ENCODE peak calls at places on chromosomes 12 and 14, in five cellular contexts. B, C, F, S and U are unnamed samples.

GRCh38 chr12:49983892-49984291 is 11.1 kb downstream of the AQP6 start:
- DNase-seq in B (peak), C (no peak), F (no peak), S (no peak), U (no peak)

GRCh38 chr14:81402123-81402495 is 2.0 kb upstream of the STON2 start:
- DNase-seq in B (peak), C (no peak), F (no peak), S (no peak), U (no peak)

GRCh38 chr14:105439710-105440553 is 20.3 kb downstream of the MTA1 start:
- DNase-seq in B (no peak), C (no peak), F (no peak), S (no peak), U (no peak)

GRCh38 chr12:39713552-39713951 is 93.9 kb upstream of the ABCD2 start:
- DNase-seq in B (no peak), C (no peak), F (no peak), S (no peak), U (no peak)

GRCh38 chr14:64195194-64195593 is 99.0 kb downstream of the ESR2 start:
- DNase-seq in B (no peak), C (no peak), F (peak), S (no peak), U (no peak)

GRCh38 chr12:114404451-114405198 is 1.3 kb downstream of the TBX5 start:
- DNase-seq in B (no peak), C (no peak), F (no peak), S (no peak), U (no peak)

GRCh38 chr12:15936751-15937150 is 25.6 kb downstream of the DERA start:
- DNase-seq in B (no peak), C (no peak), F (no peak), S (no peak), U (no peak)

GRCh38 chr12:107598906-107599305 is 86.7 kb upstream of the PWP1 start:
- DNase-seq in B (no peak), C (no peak), F (no peak), S (no peak), U (no peak)

GRCh38 chr12:132285991-132286681 is 43.3 kb downstream of the GALNT9 start:
- DNase-seq in B (no peak), C (peak), F (no peak), S (no peak), U (no peak)

GRCh38 chr14:98953544-98954346 is 318.3 kb downstream of the BCL11B start:
- DNase-seq in B (no peak), C (no peak), F (no peak), S (no peak), U (no peak)

GRCh38 chr12:57846577-57847319 is at the start of gene CTDSP2:
- DNase-seq in B (peak), C (peak), F (peak), S (peak), U (peak)

GRCh38 chr12:57850924-57851323 is 4.4 kb upstream of the CTDSP2 start:
- DNase-seq in B (no peak), C (no peak), F (no peak), S (no peak), U (no peak)

GRCh38 chr12:57848208-57848607 is 1.7 kb upstream of the CTDSP2 start:
- DNase-seq in B (no peak), C (no peak), F (no peak), S (no peak), U (no peak)

GRCh38 chr12:57851552-57852186 is 5.1 kb upstream of the CTDSP2 start:
- DNase-seq in B (no peak), C (no peak), F (no peak), S (no peak), U (no peak)

DNA sequence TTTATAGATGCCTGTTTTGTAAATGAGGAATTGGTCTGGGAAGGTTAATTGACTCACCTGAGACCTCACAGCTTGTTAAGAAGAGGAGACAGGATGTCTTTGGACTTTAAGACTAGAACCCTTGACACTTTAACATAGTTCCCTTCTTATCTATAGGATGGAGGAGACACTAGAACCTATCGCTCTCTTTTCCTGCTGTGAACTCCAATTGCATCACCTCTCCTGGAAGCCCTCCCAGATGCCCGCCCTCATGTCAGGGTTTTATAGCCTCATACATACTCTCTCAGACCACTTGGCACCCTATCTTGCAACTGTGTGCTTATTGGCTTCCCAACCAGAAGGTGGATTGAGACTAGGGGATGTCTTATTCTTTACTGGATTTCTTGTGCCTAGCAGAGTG is 2.5 kb upstream of the CTDSP2 start:
- DNase-seq in B (no peak), C (no peak), F (no peak), S (no peak), U (no peak)
- TF ChIP-seq SRF in B (no peak), C (no peak), F (no peak), S (no peak), U (no peak)

GRCh38 chr12:126937431-126937830 is 1329.5 kb upstream of the TMEM132C start:
- DNase-seq in B (no peak), C (no peak), F (no peak), S (no peak), U (no peak)
- TF ChIP-seq SRF in B (no peak), C (no peak), F (no peak), S (no peak), U (no peak)

DNA sequence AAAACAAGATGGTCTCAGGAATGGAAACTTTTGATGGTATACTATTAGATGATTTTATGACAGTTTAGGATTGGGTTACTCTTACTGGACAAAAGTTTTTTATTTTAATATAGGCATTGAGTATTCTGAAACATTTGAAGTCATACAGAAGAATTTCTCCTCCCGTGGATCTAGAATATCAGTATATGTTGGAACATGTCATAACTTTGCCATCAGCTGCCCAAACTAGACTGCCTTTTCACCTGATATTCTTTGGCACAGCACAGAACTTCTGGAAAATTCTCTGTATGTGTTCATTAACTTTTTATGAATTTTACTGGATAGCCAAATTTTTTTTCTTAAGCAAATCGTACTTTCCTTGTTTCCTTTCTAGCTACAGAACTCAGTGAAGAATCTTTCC is 75.4 kb downstream of the KNTC1 start:
- DNase-seq in B (no peak), C (no peak), F (no peak), S (no peak), U (no peak)
- TF ChIP-seq SRF in B (no peak), C (no peak), F (no peak), S (no peak), U (no peak)

GRCh38 chr14:68563256-68564131 is 229.4 kb downstream of the ZFP36L1 start:
- DNase-seq in B (no peak), C (peak), F (no peak), S (no peak), U (no peak)

GRCh38 chr14:68566075-68566474 is 226.8 kb downstream of the ZFP36L1 start:
- DNase-seq in B (no peak), C (peak), F (no peak), S (no peak), U (no peak)

GRCh38 chr14:68562911-68563255 is 230.0 kb downstream of the ZFP36L1 start:
- DNase-seq in B (no peak), C (no peak), F (no peak), S (no peak), U (no peak)

GRCh38 chr14:68564826-68565760 is 227.8 kb downstream of the ZFP36L1 start:
- DNase-seq in B (peak), C (peak), F (no peak), S (no peak), U (no peak)

DNA sequence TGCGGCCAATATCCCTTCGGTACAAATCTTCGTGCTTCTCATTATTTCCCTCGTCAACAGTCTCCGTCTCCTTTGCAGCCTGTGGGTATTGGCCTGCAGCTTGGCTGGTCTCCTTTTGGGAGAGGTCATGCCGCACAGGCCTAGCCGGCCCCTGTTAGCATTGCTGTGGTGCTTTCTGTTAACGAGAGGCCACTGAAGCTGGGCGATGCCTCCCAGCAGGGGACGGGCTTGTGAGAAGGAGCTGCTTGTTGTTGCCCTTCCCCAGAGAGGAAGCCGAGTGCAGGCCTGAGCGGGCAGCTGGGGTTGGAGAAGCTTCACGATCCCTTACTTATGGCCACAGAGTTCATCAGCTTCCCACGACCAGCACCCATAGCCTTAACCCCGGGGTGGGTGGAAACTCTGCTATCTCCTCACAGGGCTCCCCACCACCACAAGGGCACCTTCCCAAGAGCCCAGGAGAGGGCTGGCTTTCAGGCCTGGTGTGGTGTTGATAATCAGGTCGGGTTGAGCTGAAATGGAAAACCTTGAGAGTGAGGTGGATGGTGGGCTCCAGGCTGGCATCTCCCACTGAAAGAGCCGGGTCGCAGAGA is 228.5 kb downstream of the ZFP36L1 start:
- DNase-seq in B (no peak), C (no peak), F (no peak), S (no peak), U (no peak)
- TF ChIP-seq SRF in B (no peak), C (no peak), F (no peak), S (no peak), U (no peak)

GRCh38 chr12:32662665-32663064 is 16.4 kb upstream of the DNM1L start:
- DNase-seq in B (no peak), C (no peak), F (no peak), S (no peak), U (no peak)

GRCh38 chr12:32666018-32666417 is 13.1 kb upstream of the DNM1L start:
- DNase-seq in B (no peak), C (no peak), F (no peak), S (no peak), U (no peak)

GRCh38 chr12:32659908-32660440 is 19.1 kb upstream of the DNM1L start:
- DNase-seq in B (no peak), C (no peak), F (no peak), S (no peak), U (no peak)

GRCh38 chr12:32666510-32666909 is 12.6 kb upstream of the DNM1L start:
- DNase-seq in B (no peak), C (no peak), F (no peak), S (no peak), U (no peak)

GRCh38 chr12:32661706-32662105 is 17.4 kb upstream of the DNM1L start:
- DNase-seq in B (no peak), C (no peak), F (no peak), S (no peak), U (no peak)
- TF ChIP-seq SRF in B (no peak), C (no peak), F (no peak), S (no peak), U (no peak)